ENCODE peak calls at places on chromosome 1, in seven cellular contexts. A is HuH-7; E is GM12865; K is activated CD8-positive, alpha-beta memory T cell treated with anti-CD3 and anti-CD28 coated beads, Interleukin-2, amount 10 ng/mL, durations not matched to agents 7 days and 5 days; S is activated gamma-delta T cell treated with anti-CD3 and anti-CD28 coated beads, Interleukin-2, amount 50 U/mL, for 16 hours; T is astrocyte of the hippocampus; Q is stimulated activated CD8-positive, alpha-beta memory T cell treated with anti-CD3 and anti-CD28 coated beads, Interleukin-2, amount 100 ng/mL, for 1 hour. U is an unnamed sample.

GRCh38 chr1:230754831-230755230 is 7.6 kb downstream of the CAPN9 start:
- DNase-seq in K (no peak), E (no peak), S (no peak), T (peak), Q (no peak), A (no peak), U (peak)

GRCh38 chr1:44315521-44315920 is 39.5 kb downstream of the ERI3 start:
- DNase-seq in A (no peak), S (no peak), T (no peak), Q (no peak), K (no peak), E (no peak), U (no peak)

GRCh38 chr1:25435315-25436103 is 4.8 kb downstream of the MACO1 start:
- DNase-seq in T (no peak), Q (no peak), S (no peak), K (no peak), E (peak), A (no peak), U (no peak)

GRCh38 chr1:224500802-224501201 is 66.2 kb upstream of the WDR26 start:
- DNase-seq in E (no peak), K (no peak), S (no peak), T (no peak), Q (no peak), A (no peak), U (no peak)

GRCh38 chr1:42335809-42336518 is 929 bp upstream of the FOXJ3 start:
- DNase-seq in S (no peak), T (peak), Q (no peak), K (no peak), A (peak), E (no peak), U (no peak)

GRCh38 chr1:29179641-29180184 is 2.0 kb downstream of the SRSF4 start:
- DNase-seq in T (no peak), K (no peak), Q (no peak), S (no peak), E (no peak), A (no peak), U (no peak)

GRCh38 chr1:171984850-171985485 is 143.7 kb downstream of the DNM3 start:
- DNase-seq in S (no peak), Q (no peak), K (no peak), T (peak), E (peak), A (peak), U (peak)

GRCh38 chr1:147201276-147201675 is 23.9 kb downstream of the FMO5 start:
- DNase-seq in E (no peak), K (no peak), Q (no peak), S (no peak), A (no peak), T (no peak), U (peak)

GRCh38 chr1:244211559-244211944 is 160.5 kb downstream of the ZBTB18 start:
- DNase-seq in S (no peak), E (no peak), Q (no peak), A (no peak), K (no peak), T (peak), U (peak)

GRCh38 chr1:201274616-201275265 is 8.6 kb upstream of the PKP1 start:
- DNase-seq in E (no peak), S (no peak), T (no peak), Q (no peak), K (no peak), A (no peak), U (no peak)

GRCh38 chr1:162690672-162691434 is 58.6 kb downstream of the DDR2 start:
- DNase-seq in K (no peak), S (no peak), A (no peak), E (no peak), T (peak), Q (no peak), U (peak)

GRCh38 chr1:85484264-85484663 is 19.3 kb upstream of the DDAH1 start:
- DNase-seq in K (no peak), T (no peak), A (no peak), S (no peak), Q (no peak), E (no peak), U (no peak)

GRCh38 chr1:4755301-4756183 is 101.1 kb downstream of the AJAP1 start:
- DNase-seq in K (no peak), Q (no peak), S (no peak), E (no peak), A (no peak), T (peak), U (no peak)

GRCh38 chr1:24285231-24285630 is 33.9 kb upstream of the GRHL3 start:
- DNase-seq in A (no peak), E (no peak), S (no peak), T (no peak), K (no peak), Q (no peak), U (no peak)

GRCh38 chr1:156378557-156378956 is 9.5 kb downstream of the RHBG start:
- DNase-seq in Q (no peak), S (no peak), A (no peak), E (no peak), T (no peak), K (no peak), U (no peak)

GRCh38 chr1:43587594-43587993 is 56.9 kb downstream of the PTPRF start:
- DNase-seq in S (no peak), T (no peak), Q (no peak), K (no peak), A (no peak), E (no peak), U (no peak)

GRCh38 chr1:234185438-234185837 is 187.8 kb upstream of the COA6 start:
- DNase-seq in A (no peak), Q (no peak), S (no peak), T (no peak), E (no peak), K (no peak), U (no peak)

GRCh38 chr1:246932366-246932700 is 585 bp upstream of the AHCTF1 start:
- DNase-seq in E (no peak), S (no peak), T (no peak), Q (no peak), K (no peak), A (no peak), U (no peak)

GRCh38 chr1:2587071-2587859 is 688 bp downstream of the PRXL2B start:
- DNase-seq in Q (no peak), E (peak), S (no peak), T (peak), K (peak), A (peak), U (no peak)

GRCh38 chr1:97893844-97894243 is 27.0 kb downstream of the DPYD start:
- DNase-seq in T (no peak), A (no peak), K (no peak), E (no peak), Q (no peak), S (no peak), U (no peak)

GRCh38 chr1:101239095-101240040 is 2.5 kb downstream of the S1PR1 start:
- DNase-seq in T (no peak), Q (no peak), A (no peak), S (peak), K (peak), E (peak), U (no peak)

GRCh38 chr1:53517821-53518352 is 58.7 kb downstream of the DMRTB1 start:
- DNase-seq in Q (no peak), E (no peak), S (no peak), T (no peak), K (no peak), A (no peak), U (no peak)

U was measured in stromal cell of bone marrow.